ENCODE peak calls at places on chromosome 6, in six cellular contexts. X is nephron progenitor cell, N is lower leg skin, Y is cardiac muscle cell, K is fibroblast of lung, C is mucosa of descending colon. F is an unnamed sample.

GRCh38 chr6:100353276-100354015 is 111.3 kb downstream of the SIM1 start:
- DNase-seq in C (no peak), N (no peak), K (no peak), Y (peak; percentile 79), X (no peak), F (no peak)

GRCh38 chr6:110517034-110517433 is 40.6 kb upstream of the SLC22A16 start:
- DNase-seq in C (no peak), N (no peak), Y (no peak), K (no peak), X (no peak), F (no peak)

GRCh38 chr6:116012471-116012949 is 48.2 kb downstream of the FRK start:
- DNase-seq in X (no peak), C (no peak), K (peak; percentile 59), N (no peak), Y (peak; percentile 62), F (no peak)

GRCh38 chr6:98670045-98670746 is 164.2 kb upstream of the POU3F2 start:
- DNase-seq in K (no peak), Y (no peak), X (no peak), N (no peak), C (no peak), F (no peak)

GRCh38 chr6:110329348-110329728 is 28.8 kb downstream of the METTL24 start:
- DNase-seq in Y (peak; percentile 26), N (no peak), X (no peak), C (no peak), K (peak; percentile 17), F (no peak)

GRCh38 chr6:40312213-40313015 is 274.8 kb downstream of the LRFN2 start:
- DNase-seq in N (no peak), K (no peak), X (no peak), C (no peak), Y (peak; percentile 3), F (no peak)

GRCh38 chr6:169638915-169639314 is 62.9 kb downstream of the WDR27 start:
- DNase-seq in C (no peak), K (no peak), X (no peak), N (no peak), Y (no peak), F (peak; percentile 75)

GRCh38 chr6:39173276-39173675 is 56.0 kb downstream of the KCNK5 start:
- DNase-seq in C (no peak), Y (no peak), X (no peak), N (peak; percentile 58), K (no peak), F (no peak)

GRCh38 chr6:131652472-131652871 is 15.4 kb downstream of the ENPP3 start:
- DNase-seq in Y (no peak), N (no peak), K (no peak), X (no peak), C (no peak), F (no peak)

GRCh38 chr6:83474309-83474708 is 38.0 kb upstream of the PRSS35 start:
- DNase-seq in N (no peak), X (no peak), Y (peak; percentile 37), K (peak; percentile 51), C (no peak), F (no peak)

GRCh38 chr6:18211338-18211737 is 53.0 kb downstream of the DEK start:
- DNase-seq in C (no peak), Y (no peak), K (no peak), X (no peak), N (no peak), F (no peak)

GRCh38 chr6:42210551-42210950 is 7.1 kb downstream of the MRPS10 start:
- DNase-seq in C (no peak), N (no peak), Y (no peak), X (no peak), K (no peak), F (no peak)

GRCh38 chr6:116291701-116292396 is 12.1 kb upstream of the TSPYL1 start:
- DNase-seq in Y (no peak), K (no peak), C (no peak), X (no peak), N (no peak), F (no peak)

GRCh38 chr6:21836772-21837460 is 243.4 kb downstream of the SOX4 start:
- DNase-seq in X (no peak), K (no peak), Y (no peak), C (no peak), N (no peak), F (no peak)

GRCh38 chr6:112717401-112717800 is 370.3 kb downstream of the RFPL4B start:
- DNase-seq in K (peak; percentile 47), C (no peak), X (no peak), Y (peak; percentile 52), N (no peak), F (no peak)

GRCh38 chr6:144304223-144304848 is 19.2 kb downstream of the UTRN start:
- DNase-seq in N (no peak), X (no peak), C (no peak), K (no peak), Y (no peak), F (no peak)

GRCh38 chr6:25882066-25882496 is 8.0 kb upstream of the SLC17A3 start:
- DNase-seq in C (peak; percentile 54), Y (peak; percentile 19), X (no peak), N (no peak), K (no peak), F (no peak)
- TF ChIP-seq CTCF in C (no peak), Y (no peak), X (no peak), N (no peak), K (no peak), F (no peak)

DNA sequence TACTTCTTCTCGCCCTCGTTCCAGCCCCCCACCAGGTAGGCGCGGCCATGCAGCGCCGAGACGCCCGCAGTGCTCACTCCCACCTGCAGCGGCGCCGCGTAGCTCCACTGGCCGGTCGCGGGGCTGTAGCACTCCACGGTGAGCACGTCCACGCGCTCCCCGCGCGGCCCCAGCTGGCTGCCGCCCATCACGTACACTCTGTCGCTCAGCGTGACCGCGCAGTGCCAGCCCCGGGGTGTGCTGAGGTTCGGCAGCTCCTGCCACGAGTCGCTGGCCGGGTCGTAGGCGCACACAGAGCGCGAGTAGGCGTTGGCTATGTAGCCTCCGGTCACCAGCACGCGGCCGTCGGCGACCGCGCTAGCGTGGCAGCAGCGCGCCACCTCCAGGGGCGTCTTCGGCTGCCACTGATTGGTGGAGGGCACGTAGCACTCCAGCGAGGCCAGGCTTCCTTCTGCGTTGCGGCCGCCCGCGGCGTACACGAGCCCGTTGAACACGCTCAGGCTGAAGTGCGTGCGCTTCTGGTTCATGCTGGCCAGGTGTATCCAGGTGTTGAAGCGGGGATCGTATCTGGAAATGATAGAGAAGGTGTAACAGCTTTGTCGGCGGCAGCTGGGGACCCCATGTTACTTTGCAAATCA is 13.7 kb downstream of the KLHL31 start:
- DNase-seq in K (peak; percentile 55), N (peak; percentile 90), C (peak; percentile 92), Y (peak; percentile 52), X (peak; percentile 78), F (peak; percentile 87)
- TF ChIP-seq CTCF in K (peak; percentile 20), N (no peak), C (peak; percentile 11), Y (peak; percentile 9), X (no peak), F (peak; percentile 24)

GRCh38 chr6:150876598-150876997 is 11.1 kb downstream of the MTHFD1L start:
- DNase-seq in X (no peak), N (no peak), Y (peak; percentile 27), K (peak; percentile 59), C (no peak), F (no peak)
- TF ChIP-seq CTCF in X (no peak), N (no peak), Y (no peak), K (peak; percentile 25), C (no peak), F (no peak)

GRCh38 chr6:36459483-36459882 is 16.7 kb downstream of the KCTD20 start:
- DNase-seq in C (no peak), X (no peak), K (peak; percentile 33), Y (no peak), N (no peak), F (no peak)
- TF ChIP-seq CTCF in C (no peak), X (no peak), K (no peak), Y (no peak), N (no peak), F (no peak)

GRCh38 chr6:125745281-125746018 is 4.0 kb upstream of the HEY2 start:
- DNase-seq in N (no peak), Y (no peak), C (no peak), K (no peak), X (no peak), F (no peak)

GRCh38 chr6:125747589-125748533 is 1.6 kb upstream of the HEY2 start:
- DNase-seq in X (peak; percentile 70), Y (peak; percentile 12), K (no peak), C (peak; percentile 57), N (peak; percentile 89), F (peak; percentile 87)

GRCh38 chr6:125748534-125749111 is 809 bp upstream of the HEY2 start:
- DNase-seq in K (peak; percentile 33), N (no peak), C (no peak), Y (peak; percentile 25), X (no peak), F (no peak)

GRCh38 chr6:125746019-125746414 is 3.4 kb upstream of the HEY2 start:
- DNase-seq in Y (no peak), K (no peak), X (no peak), C (no peak), N (no peak), F (no peak)

GRCh38 chr6:125746731-125747588 is 2.5 kb upstream of the HEY2 start:
- DNase-seq in K (peak; percentile 50), C (peak; percentile 49), N (peak; percentile 87), X (peak; percentile 66), Y (peak; percentile 80), F (no peak)
- TF ChIP-seq CTCF in K (no peak), C (no peak), N (no peak), X (no peak), Y (no peak), F (peak; percentile 17)

GRCh38 chr6:13769655-13770053 is 44.7 kb downstream of the MCUR1 start:
- DNase-seq in Y (no peak), N (peak; percentile 78), X (no peak), K (no peak), C (no peak), F (no peak)
- TF ChIP-seq CTCF in Y (no peak), N (no peak), X (no peak), K (peak; percentile 6), C (no peak), F (peak; percentile 31)

GRCh38 chr6:31738048-31738979 is 1.5 kb upstream of the MSH5 start:
- DNase-seq in N (no peak), C (peak; percentile 76), K (peak; percentile 87), X (no peak), Y (peak; percentile 92), F (no peak)
- TF ChIP-seq CTCF in N (no peak), C (peak; percentile 17), K (peak; percentile 34), X (no peak), Y (peak; percentile 29), F (peak; percentile 35)